ENCODE peak calls at places on chromosomes 4 and X, in five cellular contexts. Z, P, O, I and E are unnamed samples.
A peak's percentile ranks its signal among the peaks of the same experiment; 100 is the strongest.

GRCh38 chr4:110878992-110879391 is 256.1 kb upstream of the PITX2 start:
- DNase-seq in Z (no peak), P (no peak), O (no peak), I (no peak), E (no peak)

GRCh38 chr4:39855909-39856512 is 121.7 kb downstream of the PDS5A start:
- DNase-seq in Z (no peak), P (no peak), O (no peak), I (peak; percentile 26), E (no peak)

GRCh38 chr4:121863787-121864186 is 6.5 kb downstream of the BBS7 start:
- DNase-seq in Z (no peak), P (no peak), O (no peak), I (no peak), E (peak; percentile 4)

GRCh38 chrX:148609766-148610698 is 109.6 kb downstream of the AFF2 start:
- DNase-seq in Z (no peak), P (peak; percentile 40), O (no peak), I (no peak), E (peak; percentile 6)

GRCh38 chr4:8835521-8836365 is 35.9 kb downstream of the HMX1 start:
- DNase-seq in Z (no peak), P (no peak), O (no peak), I (no peak), E (peak; percentile 44)

GRCh38 chr4:24419147-24420034 is 165.0 kb downstream of the DHX15 start:
- DNase-seq in Z (peak; percentile 75), P (no peak), O (peak; percentile 50), I (peak; percentile 68), E (peak; percentile 82)

GRCh38 chr4:70895405-70895804 is 6.8 kb upstream of the MOB1B start:
- DNase-seq in Z (no peak), P (no peak), O (no peak), I (no peak), E (no peak)

GRCh38 chr4:156931267-156931666 is 40.3 kb downstream of the PDGFC start:
- DNase-seq in Z (no peak), P (no peak), O (peak; percentile 76), I (peak; percentile 89), E (no peak)

GRCh38 chrX:17860179-17860780 is 818 bp downstream of the RAI2 start:
- DNase-seq in Z (peak; percentile 16), P (no peak), O (no peak), I (no peak), E (no peak)

GRCh38 chrX:80876877-80877276 is 67.2 kb upstream of the BRWD3 start:
- DNase-seq in Z (no peak), P (peak; percentile 5), O (peak; percentile 48), I (peak; percentile 41), E (peak; percentile 16)

GRCh38 chr4:139735381-139736256 is 70.0 kb downstream of the MGST2 start:
- DNase-seq in Z (peak; percentile 38), P (no peak), O (no peak), I (peak; percentile 13), E (peak; percentile 91)

GRCh38 chrX:122770581-122770980 is 413.5 kb upstream of the GRIA3 start:
- DNase-seq in Z (no peak), P (no peak), O (peak; percentile 74), I (no peak), E (no peak)

GRCh38 chr4:88211473-88212252 is 53.2 kb upstream of the ABCG2 start:
- DNase-seq in Z (no peak), P (peak; percentile 20), O (peak; percentile 28), I (peak; percentile 60), E (peak; percentile 30)

GRCh38 chr4:185567828-185568442 is 32.6 kb upstream of the PDLIM3 start:
- DNase-seq in Z (peak; percentile 65), P (no peak), O (no peak), I (no peak), E (no peak)

GRCh38 chr4:130395871-130396270 is 1299.9 kb downstream of the C4orf33 start:
- DNase-seq in Z (no peak), P (no peak), O (no peak), I (peak; percentile 63), E (no peak)

GRCh38 chr4:163762756-163763155 is 268.3 kb downstream of the TMA16 start:
- DNase-seq in Z (no peak), P (no peak), O (no peak), I (no peak), E (no peak)

GRCh38 chr4:10157478-10158354 is 41.1 kb upstream of the WDR1 start:
- DNase-seq in Z (no peak), P (no peak), O (peak; percentile 46), I (peak; percentile 75), E (peak; percentile 87)

GRCh38 chr4:47462799-47463234 is 685 bp downstream of the COMMD8 start:
- DNase-seq in Z (no peak), P (no peak), O (no peak), I (peak; percentile 8), E (no peak)

GRCh38 chr4:165965503-165965902 is 92.5 kb downstream of the TLL1 start:
- DNase-seq in Z (no peak), P (no peak), O (no peak), I (no peak), E (no peak)

GRCh38 chr4:6916069-6916586 is 6.5 kb downstream of the TBC1D14 start:
- DNase-seq in Z (no peak), P (no peak), O (no peak), I (no peak), E (no peak)

GRCh38 chr4:173169428-173170209 is 1.0 kb downstream of the GALNT7 start:
- DNase-seq in Z (peak; percentile 61), P (peak; percentile 90), O (peak; percentile 23), I (peak; percentile 48), E (peak; percentile 89)

GRCh38 chr4:156971623-156972369 is at the start of gene PDGFC:
- DNase-seq in Z (peak; percentile 77), P (peak; percentile 10), O (peak; percentile 78), I (peak; percentile 72), E (peak; percentile 92)

GRCh38 chr4:57103051-57103450 is 7.1 kb downstream of the IGFBP7 start:
- DNase-seq in Z (no peak), P (no peak), O (no peak), I (peak; percentile 72), E (no peak)

GRCh38 chr4:176444741-176445140 is 125.0 kb downstream of the SPCS3 start:
- DNase-seq in Z (no peak), P (no peak), O (no peak), I (no peak), E (no peak)

GRCh38 chr4:76208005-76208765 is 5.4 kb downstream of the SCARB2 start:
- DNase-seq in Z (peak; percentile 80), P (no peak), O (no peak), I (peak; percentile 97), E (no peak)

GRCh38 chrX:26918633-26919032 is 544.5 kb downstream of the PPP4R3C start:
- DNase-seq in Z (no peak), P (no peak), O (peak; percentile 29), I (no peak), E (peak; percentile 6)

GRCh38 chr4:27604692-27605091 is 744.1 kb downstream of the STIM2 start:
- DNase-seq in Z (no peak), P (no peak), O (no peak), I (no peak), E (no peak)

GRCh38 chr4:137705171-137705783 is 173.0 kb upstream of the PCDH18 start:
- DNase-seq in Z (no peak), P (no peak), O (no peak), I (peak; percentile 100), E (no peak)

GRCh38 chrX:154714925-154715324 is 36.0 kb downstream of the GAB3 start:
- DNase-seq in Z (no peak), P (no peak), O (peak; percentile 55), I (peak; percentile 54), E (peak; percentile 65)

GRCh38 chr4:128449251-128449650 is 161.6 kb upstream of the PGRMC2 start:
- DNase-seq in Z (no peak), P (no peak), O (no peak), I (peak; percentile 52), E (no peak)

GRCh38 chrX:96004386-96004785 is 680.3 kb upstream of the DIAPH2 start:
- DNase-seq in Z (no peak), P (no peak), O (peak; percentile 34), I (no peak), E (no peak)

GRCh38 chr4:164438321-164438720 is 315.6 kb upstream of the SMIM31 start:
- DNase-seq in Z (no peak), P (no peak), O (no peak), I (peak; percentile 13), E (no peak)

GRCh38 chr4:2761035-2761923 is 5.1 kb upstream of the TNIP2 start:
- DNase-seq in Z (no peak), P (no peak), O (no peak), I (no peak), E (peak; percentile 57)

DNA sequence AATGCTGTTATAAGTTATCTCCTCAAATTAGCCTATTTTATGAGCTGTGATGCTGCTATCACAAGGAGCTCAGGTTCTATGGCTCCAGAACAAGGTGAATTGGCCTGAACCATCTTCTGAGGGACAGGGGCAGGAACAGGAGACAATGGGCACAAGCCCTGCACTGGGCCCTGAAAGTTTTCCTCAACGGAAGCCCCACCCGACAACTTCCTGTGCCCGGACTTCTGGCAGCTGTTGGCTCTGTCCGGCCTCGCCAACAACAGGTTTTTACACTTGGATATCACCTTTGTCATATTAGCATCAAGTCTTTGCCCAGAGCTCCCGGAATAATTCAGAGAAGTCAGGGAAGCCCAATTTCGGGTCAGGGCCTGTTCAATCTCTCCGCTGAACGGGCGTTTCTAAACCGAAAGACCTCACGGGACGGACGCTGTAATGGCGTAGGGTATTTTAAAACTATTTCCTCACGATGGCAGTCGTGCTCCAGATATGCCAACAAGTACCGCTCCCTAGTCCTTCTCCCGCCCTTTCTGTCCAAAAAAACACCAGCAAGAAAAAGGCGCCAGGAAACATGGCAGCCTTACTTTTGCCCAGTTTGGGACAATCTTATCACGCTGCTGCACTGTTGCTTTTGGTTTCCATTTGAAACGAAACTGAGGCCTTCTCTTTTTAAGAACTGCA is 201.0 kb upstream of the STK26 start:
- DNase-seq in Z (peak; percentile 59), P (peak; percentile 67), O (no peak), I (peak; percentile 94), E (no peak)
- H3K4me3 ChIP-seq in Z (peak overlapping the region; percentile 69), P (peak overlapping the region; percentile 56), O (no peak overlapping the region), I (peak overlapping the region; percentile 60), E (no peak overlapping the region)

GRCh38 chr4:73437558-73437956 is 1.5 kb downstream of the AFP start:
- DNase-seq in Z (no peak), P (no peak), O (no peak), I (no peak), E (no peak)
- H3K4me3 ChIP-seq in Z (no peak overlapping the region), P (no peak overlapping the region), O (no peak overlapping the region), I (no peak overlapping the region), E (no peak overlapping the region)

DNA sequence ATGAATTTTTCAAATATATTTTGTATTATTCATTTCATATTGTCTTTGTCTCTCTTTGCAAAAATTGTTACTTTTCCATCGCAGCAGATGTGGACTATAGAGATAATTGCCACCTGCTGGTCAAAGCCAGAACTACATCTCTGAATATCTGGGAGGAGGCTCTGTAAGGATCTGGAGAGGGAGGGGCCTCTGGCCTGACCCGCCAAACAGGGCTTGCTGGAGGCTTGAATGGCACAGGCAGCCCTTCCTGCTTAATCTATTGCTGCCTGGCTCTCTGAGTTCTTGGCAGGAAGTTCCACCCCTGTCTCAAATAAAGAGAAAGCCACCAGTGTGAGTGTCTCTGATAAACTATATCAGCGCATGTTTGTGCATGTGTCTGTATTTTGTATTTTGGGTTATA is 132.4 kb downstream of the ZMAT1 start:
- DNase-seq in Z (peak; percentile 56), P (peak; percentile 42), O (peak; percentile 87), I (peak; percentile 83), E (peak; percentile 56)
- H3K4me3 ChIP-seq in Z (peak overlapping the region; percentile 13), P (no peak overlapping the region), O (no peak overlapping the region), I (no peak overlapping the region), E (no peak overlapping the region)

DNA sequence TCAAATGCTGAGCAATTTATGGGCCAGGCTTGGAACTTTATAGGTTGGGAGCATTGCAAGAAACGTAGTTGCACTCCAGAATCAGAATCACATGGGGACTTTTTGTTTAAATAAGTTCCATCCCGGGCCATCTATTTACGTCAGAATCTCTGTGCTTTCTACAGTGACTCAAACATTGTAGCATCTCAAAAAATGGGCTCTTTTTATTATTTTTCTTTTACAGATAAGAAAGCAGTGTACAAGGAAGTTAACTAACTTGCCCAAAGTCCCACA is 10.2 kb downstream of the CC2D2A start:
- DNase-seq in Z (no peak), P (no peak), O (peak; percentile 9), I (peak; percentile 91), E (no peak)
- H3K4me3 ChIP-seq in Z (peak overlapping the region; percentile 48), P (no peak overlapping the region), O (peak overlapping the region; percentile 44), I (peak overlapping the region; percentile 69), E (peak overlapping the region; percentile 46)